ENCODE peak calls at places on chromosomes 12 and 14, in six cellular contexts. T is BJ, S is suprapubic skin, Y is upper lobe of left lung, Q is psoas muscle, L is heart right ventricle. Z is an unnamed sample.
A peak's percentile ranks its signal among the peaks of the same experiment; 100 is the strongest.

GRCh38 chr12:80778005-80778541 is 61.4 kb downstream of the MYF5 start:
- DNase-seq in T (peak; percentile 77), S (peak; percentile 63), Y (peak; percentile 49), Q (peak; percentile 11), L (no peak), Z (no peak)

GRCh38 chr12:50981319-50982239 is 29.2 kb downstream of the HIGD1C start:
- DNase-seq in T (no peak), S (no peak), Y (no peak), Q (no peak), L (no peak), Z (no peak)

GRCh38 chr14:74913986-74914573 is 9.0 kb downstream of the RPS6KL1 start:
- DNase-seq in T (no peak), S (peak; percentile 87), Y (peak; percentile 40), Q (peak; percentile 77), L (peak; percentile 64), Z (no peak)

GRCh38 chr14:49972199-49972671 is 79.4 kb downstream of the ARF6 start:
- DNase-seq in T (peak; percentile 68), S (no peak), Y (no peak), Q (no peak), L (no peak), Z (no peak)

GRCh38 chr12:2391740-2392341 is 339.1 kb downstream of the CACNA1C start:
- DNase-seq in T (no peak), S (no peak), Y (no peak), Q (no peak), L (no peak), Z (no peak)

GRCh38 chr14:93946506-93947170 is 19.5 kb downstream of the FAM181A start:
- DNase-seq in T (no peak), S (no peak), Y (no peak), Q (no peak), L (no peak), Z (no peak)

GRCh38 chr14:68886109-68886434 is 93.0 kb downstream of the ACTN1 start:
- DNase-seq in T (no peak), S (no peak), Y (no peak), Q (no peak), L (no peak), Z (no peak)

GRCh38 chr12:2634481-2634880 is 160.3 kb upstream of the FKBP4 start:
- DNase-seq in T (no peak), S (peak; percentile 18), Y (no peak), Q (no peak), L (no peak), Z (no peak)

GRCh38 chr12:2338381-2338780 is 285.6 kb downstream of the CACNA1C start:
- DNase-seq in T (no peak), S (peak; percentile 24), Y (no peak), Q (no peak), L (no peak), Z (no peak)

GRCh38 chr14:32329146-32329545 is at the start of gene AKAP6:
- DNase-seq in T (no peak), S (no peak), Y (no peak), Q (no peak), L (no peak), Z (no peak)

GRCh38 chr14:52112336-52113018 is 43.6 kb upstream of the NID2 start:
- DNase-seq in T (no peak), S (no peak), Y (no peak), Q (no peak), L (no peak), Z (no peak)

GRCh38 chr12:57224973-57225679 is 4.4 kb upstream of the SHMT2 start:
- DNase-seq in T (no peak), S (no peak), Y (peak; percentile 65), Q (no peak), L (peak; percentile 61), Z (no peak)

GRCh38 chr12:108792361-108793292 is 61.3 kb upstream of the CORO1C start:
- DNase-seq in T (no peak), S (no peak), Y (no peak), Q (no peak), L (no peak), Z (no peak)
- H3K36me3 ChIP-seq in T (peaks cover 44% of the 10 kb centered on the region), S (peaks cover 59% of the 10 kb centered on the region), Y (peaks cover 94% of the 10 kb centered on the region), Q (peaks cover 6% of the 10 kb centered on the region), L (peaks cover 99% of the 10 kb centered on the region), Z (peaks cover 7% of the 10 kb centered on the region)

GRCh38 chr14:73463411-73463810 is 5.1 kb upstream of the NUMB start:
- DNase-seq in T (peak; percentile 87), S (peak; percentile 73), Y (peak; percentile 79), Q (peak; percentile 47), L (peak; percentile 22), Z (no peak)

GRCh38 chr14:73462815-73463214 is 4.5 kb upstream of the NUMB start:
- DNase-seq in T (no peak), S (no peak), Y (no peak), Q (no peak), L (no peak), Z (no peak)

GRCh38 chr14:73461478-73462077 is 3.2 kb upstream of the NUMB start:
- DNase-seq in T (no peak), S (no peak), Y (no peak), Q (no peak), L (no peak), Z (no peak)

GRCh38 chr14:73460691-73461127 is 2.4 kb upstream of the NUMB start:
- DNase-seq in T (no peak), S (no peak), Y (no peak), Q (no peak), L (no peak), Z (no peak)

DNA sequence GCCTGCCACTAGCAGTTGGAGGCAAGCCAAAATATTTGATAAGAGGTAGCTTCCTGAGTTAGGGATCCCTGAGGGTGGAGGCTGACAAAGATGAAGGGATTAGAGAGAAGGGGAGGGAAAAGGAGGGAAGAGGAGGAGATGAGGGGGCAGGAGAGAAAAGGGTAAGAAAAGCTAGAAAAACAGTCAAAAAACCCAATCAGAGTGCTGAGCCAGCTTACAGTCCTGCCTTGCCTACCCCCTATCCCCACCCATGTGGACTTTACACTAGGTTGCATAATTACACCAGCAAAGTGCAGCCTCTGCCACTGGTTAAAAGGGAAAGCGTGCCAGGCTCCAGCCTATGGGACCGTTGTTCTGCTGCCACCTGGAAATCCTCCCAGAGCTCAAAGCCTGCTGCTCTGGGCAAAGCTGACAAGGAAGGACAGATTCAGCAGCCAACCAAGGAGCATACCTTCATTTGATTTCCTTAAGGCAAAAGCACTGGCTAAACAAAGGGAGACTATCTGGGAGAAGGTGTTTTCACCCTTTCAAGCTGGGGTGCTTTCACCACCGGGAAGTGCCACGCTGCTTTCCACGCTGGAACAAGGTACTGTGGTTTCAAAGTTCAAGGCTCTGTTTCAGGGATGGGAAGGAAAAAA is 3.9 kb upstream of the NUMB start:
- DNase-seq in T (no peak), S (peak; percentile 69), Y (peak; percentile 86), Q (no peak), L (peak; percentile 39), Z (no peak)
- H3K36me3 ChIP-seq in T (no peaks in the 10 kb centered on the region), S (no peaks in the 10 kb centered on the region), Y (no peaks in the 10 kb centered on the region), Q (no peaks in the 10 kb centered on the region), L (no peaks in the 10 kb centered on the region), Z (no peaks in the 10 kb centered on the region)

DNA sequence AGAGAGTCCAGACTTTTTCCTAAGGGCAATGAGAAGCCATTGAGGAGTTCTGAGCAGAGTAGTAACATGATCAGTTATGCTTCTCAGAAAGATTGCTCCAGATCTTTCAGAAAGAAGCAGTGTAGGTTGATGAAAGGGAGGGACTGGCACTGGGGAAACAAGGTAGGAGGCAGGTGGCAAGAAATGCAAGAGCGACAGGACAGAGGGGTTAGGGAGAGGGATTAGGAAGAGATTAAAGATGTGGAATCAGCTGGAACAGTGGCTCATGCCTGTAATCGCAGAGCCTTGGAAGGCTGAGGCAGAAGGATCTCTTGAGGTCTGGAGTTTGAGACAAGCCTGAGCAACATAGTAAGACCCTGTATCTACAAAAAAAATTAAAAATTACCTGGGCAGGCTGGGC is 3.4 kb downstream of the CDCA3 start:
- DNase-seq in T (no peak), S (no peak), Y (no peak), Q (no peak), L (no peak), Z (no peak)
- H3K36me3 ChIP-seq in T (peaks cover 25% of the 10 kb centered on the region), S (peaks cover 48% of the 10 kb centered on the region), Y (no peaks in the 10 kb centered on the region), Q (no peaks in the 10 kb centered on the region), L (peaks cover 72% of the 10 kb centered on the region), Z (no peaks in the 10 kb centered on the region)

DNA sequence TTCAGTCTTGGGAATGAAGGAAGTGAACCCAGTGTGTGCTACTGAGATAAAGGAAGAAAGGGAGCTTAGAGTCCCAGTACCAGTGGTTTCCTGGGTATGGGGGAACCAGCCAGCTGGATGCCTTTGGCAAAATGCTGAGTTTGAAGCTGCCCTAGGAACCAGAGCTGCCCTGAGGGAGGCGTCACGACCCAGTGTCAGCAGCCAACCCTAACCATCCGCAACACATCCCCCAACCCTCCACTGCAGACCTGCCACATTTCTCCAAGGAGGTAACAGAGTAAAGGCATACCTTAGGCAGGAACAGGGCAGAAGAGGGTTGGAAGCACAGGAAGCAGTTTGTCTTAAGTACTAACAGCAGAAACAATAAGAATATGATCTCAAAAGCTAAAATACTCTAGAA is 28.6 kb downstream of the PRDM4 start:
- DNase-seq in T (no peak), S (no peak), Y (no peak), Q (no peak), L (no peak), Z (no peak)
- H3K36me3 ChIP-seq in T (peaks cover 4% of the 10 kb centered on the region), S (peaks cover 51% of the 10 kb centered on the region), Y (peaks cover 48% of the 10 kb centered on the region), Q (peaks cover 13% of the 10 kb centered on the region), L (peaks cover 54% of the 10 kb centered on the region), Z (peaks cover 24% of the 10 kb centered on the region)

DNA sequence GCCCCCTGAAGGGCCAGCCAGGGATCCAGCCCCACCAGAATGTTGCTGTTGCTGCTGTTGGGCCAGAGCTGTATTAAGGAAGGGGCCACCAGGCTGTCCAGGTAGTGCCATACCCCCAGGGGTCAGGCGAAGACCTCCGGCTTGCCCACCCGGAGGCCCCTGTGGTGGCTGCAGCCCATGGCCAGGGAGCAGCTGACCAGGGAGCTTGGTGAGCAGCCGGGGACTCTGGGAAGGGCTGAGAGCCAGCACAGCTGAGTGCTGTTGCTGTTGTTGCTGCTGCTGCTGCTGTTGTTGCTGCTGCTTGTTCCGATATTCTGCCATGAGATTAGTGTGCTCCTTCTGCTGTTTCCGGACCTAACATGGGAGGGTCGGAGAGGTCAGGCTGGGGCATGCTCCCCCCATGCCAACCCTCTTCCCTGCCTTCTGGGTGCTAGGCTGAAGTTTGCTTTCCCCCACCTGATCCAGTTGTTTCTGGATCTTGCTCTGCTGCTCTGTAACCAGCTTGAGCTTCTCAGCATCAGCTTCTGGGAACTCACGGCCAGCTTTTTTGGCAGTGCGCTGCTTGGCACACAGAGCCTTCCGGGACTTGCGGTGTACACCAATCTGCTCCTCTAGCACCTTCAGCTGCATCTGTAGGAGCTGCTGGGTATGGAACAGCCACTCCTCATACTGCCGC is 15.2 kb upstream of the PRKAG1 start:
- DNase-seq in T (no peak), S (no peak), Y (no peak), Q (no peak), L (peak; percentile 12), Z (no peak)
- H3K36me3 ChIP-seq in T (peaks cover 71% of the 10 kb centered on the region), S (peaks cover 83% of the 10 kb centered on the region), Y (peaks cover 98% of the 10 kb centered on the region), Q (peaks cover 5% of the 10 kb centered on the region), L (peaks cover 100% of the 10 kb centered on the region), Z (peaks cover 37% of the 10 kb centered on the region)

Z was measured in CD8-positive, alpha-beta T cell.